ENCODE peak calls at places on chromosomes 3 and 15, in seven cellular contexts. J, I, X, T, U, H and G are unnamed samples.

GRCh38 chr15:86229966-86230365 is 150.3 kb downstream of the AGBL1 start:
- DNase-seq in J (no peak), I (no peak), X (no peak), T (no peak), U (no peak), H (no peak), G (no peak)

GRCh38 chr3:128316456-128316855 is 150.2 kb downstream of the DNAJB8 start:
- DNase-seq in J (no peak), I (no peak), X (no peak), T (no peak), U (no peak), H (no peak), G (peak)

GRCh38 chr3:184085389-184085852 is 11.4 kb upstream of the HTR3E start:
- DNase-seq in J (no peak), I (no peak), X (no peak), T (peak), U (peak), H (no peak), G (no peak)

GRCh38 chr15:80480171-80480811 is 76.1 kb downstream of the ARNT2 start:
- DNase-seq in J (no peak), I (no peak), X (no peak), T (no peak), U (no peak), H (no peak), G (peak)

GRCh38 chr3:106628407-106628806 is 748.8 kb upstream of the CCDC54 start:
- DNase-seq in J (no peak), I (no peak), X (no peak), T (peak), U (no peak), H (no peak), G (no peak)

GRCh38 chr3:21540265-21540664 is 210.7 kb downstream of the ZNF385D start:
- DNase-seq in J (no peak), I (no peak), X (no peak), T (no peak), U (no peak), H (no peak), G (no peak)

GRCh38 chr3:50350527-50351317 is at the start of the genes CYB561D2 and NPRL2:
- DNase-seq in J (peak), I (peak), X (peak), T (peak), U (peak), H (peak), G (peak)

GRCh38 chr3:167125612-167126407 is 254.3 kb downstream of the ZBBX start:
- DNase-seq in J (no peak), I (no peak), X (no peak), T (no peak), U (no peak), H (no peak), G (no peak)

GRCh38 chr3:52004158-52004787 is 8.6 kb upstream of the RPL29 start:
- DNase-seq in J (peak), I (peak), X (peak), T (no peak), U (peak), H (peak), G (peak)

GRCh38 chr3:187039723-187040414 is 99.4 kb downstream of the RPL39L start:
- DNase-seq in J (no peak), I (no peak), X (no peak), T (no peak), U (peak), H (no peak), G (no peak)